ENCODE peak calls at places on chromosome 12, in eight cellular contexts. R is RWPE2, A is GM23338, H is GM23248, L is transverse colon, M is tibial nerve, Q is fibroblast of lung, D is left ventricle myocardium inferior. V is an unnamed sample.

GRCh38 chr12:124433147-124433874 is 134.1 kb downstream of the NCOR2 start:
- DNase-seq in R (no peak), A (no peak), H (no peak), L (no peak), M (no peak), Q (peak; percentile 26), D (peak; percentile 86), V (no peak)

GRCh38 chr12:62720661-62721330 is 214.2 kb downstream of the PPM1H start:
- DNase-seq in R (no peak), A (no peak), H (peak; percentile 67), L (no peak), M (peak; percentile 67), Q (peak; percentile 45), D (no peak), V (no peak)

GRCh38 chr12:58341791-58342190 is 400.4 kb downstream of the ATP23 start:
- DNase-seq in R (no peak), A (no peak), H (peak; percentile 32), L (no peak), M (no peak), Q (peak; percentile 86), D (no peak), V (no peak)

GRCh38 chr12:128286970-128287369 is 20.0 kb downstream of the TMEM132C start:
- DNase-seq in R (no peak), A (no peak), H (no peak), L (no peak), M (no peak), Q (no peak), D (no peak), V (peak; percentile 51)

GRCh38 chr12:94644622-94645021 is 5.7 kb downstream of the TMCC3 start:
- DNase-seq in R (no peak), A (no peak), H (peak; percentile 70), L (no peak), M (peak; percentile 31), Q (peak; percentile 73), D (no peak), V (no peak)

GRCh38 chr12:114698566-114699163 is 14.7 kb upstream of the TBX3 start:
- DNase-seq in R (no peak), A (peak; percentile 74), H (no peak), L (no peak), M (no peak), Q (no peak), D (no peak), V (no peak)

GRCh38 chr12:109589691-109590245 is 16.2 kb downstream of the MVK start:
- DNase-seq in R (no peak), A (no peak), H (no peak), L (no peak), M (no peak), Q (no peak), D (no peak), V (no peak)

GRCh38 chr12:116559330-116560080 is at the start of gene MAP1LC3B2:
- DNase-seq in R (no peak), A (peak; percentile 28), H (peak; percentile 93), L (peak; percentile 84), M (peak; percentile 44), Q (peak; percentile 84), D (peak; percentile 45), V (no peak)

GRCh38 chr12:22103418-22103817 is 57.4 kb downstream of the CMAS start:
- DNase-seq in R (no peak), A (no peak), H (no peak), L (no peak), M (no peak), Q (no peak), D (no peak), V (no peak)

GRCh38 chr12:81229718-81230117 is 151.8 kb downstream of the ACSS3 start:
- DNase-seq in R (no peak), A (no peak), H (no peak), L (no peak), M (no peak), Q (no peak), D (no peak), V (no peak)

GRCh38 chr12:124302241-124302806 is 7.4 kb downstream of the RFLNA start:
- DNase-seq in R (no peak), A (no peak), H (no peak), L (no peak), M (no peak), Q (no peak), D (no peak), V (no peak)

GRCh38 chr12:41096797-41097196 is 91.3 kb upstream of the PDZRN4 start:
- DNase-seq in R (no peak), A (no peak), H (no peak), L (no peak), M (no peak), Q (no peak), D (no peak), V (no peak)

GRCh38 chr12:63857771-63858670 is 13.5 kb downstream of the SRGAP1 start:
- DNase-seq in R (no peak), A (no peak), H (peak; percentile 49), L (no peak), M (no peak), Q (peak; percentile 50), D (no peak), V (no peak)

GRCh38 chr12:90910958-90911357 is 44.0 kb downstream of the CCER1 start:
- DNase-seq in R (no peak), A (no peak), H (no peak), L (no peak), M (no peak), Q (no peak), D (no peak), V (no peak)

GRCh38 chr12:57086951-57087688 is 1.8 kb upstream of the NAB2 start:
- DNase-seq in R (peak; percentile 91), A (peak; percentile 85), H (peak; percentile 97), L (peak; percentile 89), M (peak; percentile 88), Q (peak; percentile 89), D (peak; percentile 92), V (peak; percentile 94)

GRCh38 chr12:27549801-27550652 is 26.0 kb downstream of the PPFIBP1 start:
- DNase-seq in R (peak; percentile 62), A (peak; percentile 62), H (peak; percentile 98), L (peak; percentile 74), M (peak; percentile 93), Q (peak; percentile 99), D (peak; percentile 83), V (peak; percentile 96)

DNA sequence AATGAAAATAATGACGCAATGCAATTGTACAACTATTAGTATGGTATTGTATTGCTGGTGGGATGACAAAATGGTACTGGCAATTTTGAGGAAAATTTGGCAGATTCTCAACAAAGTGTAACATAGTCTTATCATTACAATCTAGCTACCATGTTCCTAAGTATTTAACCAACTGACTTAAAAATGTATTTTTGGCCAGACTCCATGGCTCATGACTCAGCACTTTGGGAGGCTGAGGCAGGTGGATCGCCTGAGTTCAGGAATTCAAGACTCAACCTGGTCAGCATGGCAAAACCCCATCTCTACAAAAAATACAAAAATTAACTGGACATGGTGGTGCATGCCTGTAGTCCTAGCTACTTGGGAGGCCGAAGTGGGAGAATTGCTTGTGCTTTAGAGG is 1409.5 kb downstream of the AACS start:
- DNase-seq in R (no peak), A (no peak), H (no peak), L (no peak), M (no peak), Q (no peak), D (no peak), V (no peak)
- H3K4me3 ChIP-seq in R (no peak overlapping the region), A (no peak overlapping the region), H (no peak overlapping the region), L (no peak overlapping the region), M (no peak overlapping the region), Q (no peak overlapping the region), D (no peak overlapping the region), V (no peak overlapping the region)

GRCh38 chr12:6966351-6966750 is 4.1 kb downstream of the PHB2 start:
- DNase-seq in R (no peak), A (no peak), H (no peak), L (no peak), M (no peak), Q (no peak), D (no peak), V (no peak)
- H3K27ac ChIP-seq in R (peak overlapping the region; percentile 87), A (peak overlapping the region; percentile 27), H (no peak overlapping the region), L (peak overlapping the region; percentile 94), M (no peak overlapping the region), Q (no peak overlapping the region), D (no peak overlapping the region), V (no peak overlapping the region)

GRCh38 chr12:45433441-45433868 is 217.6 kb downstream of the ANO6 start:
- DNase-seq in R (no peak), A (peak; percentile 92), H (no peak), L (no peak), M (no peak), Q (no peak), D (no peak), V (no peak)
- H3K4me1 ChIP-seq in R (no peaks in the 10 kb centered on the region), A (peaks cover 25% of the 10 kb centered on the region), H (no peaks in the 10 kb centered on the region), L (no peaks in the 10 kb centered on the region), M (peaks cover 10% of the 10 kb centered on the region), Q (no peaks in the 10 kb centered on the region), D (peaks cover 14% of the 10 kb centered on the region), V (peaks cover 17% of the 10 kb centered on the region)

GRCh38 chr12:53996188-53996885 is 3.6 kb upstream of the HOXC9 start:
- DNase-seq in R (no peak), A (peak; percentile 62), H (no peak), L (no peak), M (no peak), Q (no peak), D (no peak), V (no peak)
- H3K4me3 ChIP-seq in R (peak overlapping the region; percentile 29), A (peak overlapping the region; percentile 51), H (no peak overlapping the region), L (peak overlapping the region; percentile 30), M (peak overlapping the region; percentile 38), Q (no peak overlapping the region), D (peak overlapping the region; percentile 66), V (peak overlapping the region; percentile 49)